ENCODE peak calls at places on chromosomes 7 and 10, in eight cellular contexts. A is T-helper 2 cell; F is H7; V is aorta; L is left cardiac atrium; E is activated CD4-positive, alpha-beta T cell treated with anti-CD3 and anti-CD28 coated beads for 48 hours; W is hypothalamus; D is NCI-H1105. K is an unnamed sample.

GRCh38 chr7:11373546-11374142 is 400.0 kb downstream of the PHF14 start:
- DNase-seq in A (no peak), F (no peak), V (no peak), L (no peak), E (no peak), W (no peak), D (peak), K (peak)

GRCh38 chr10:28969413-28969812 is 292.1 kb downstream of the BAMBI start:
- DNase-seq in A (no peak), F (no peak), V (no peak), L (no peak), E (no peak), W (no peak), D (no peak), K (no peak)

GRCh38 chr7:4015996-4016395 is 666.1 kb upstream of the FOXK1 start:
- DNase-seq in A (no peak), F (no peak), V (no peak), L (no peak), E (no peak), W (no peak), D (no peak), K (no peak)

GRCh38 chr10:104819731-104820130 is 178.6 kb downstream of the SORCS3 start:
- DNase-seq in A (no peak), F (no peak), V (no peak), L (no peak), E (no peak), W (no peak), D (no peak), K (no peak)

GRCh38 chr7:99142727-99143521 is 984 bp downstream of the SMURF1 start:
- DNase-seq in A (peak), F (peak), V (peak), L (peak), E (peak), W (peak), D (peak), K (peak)

GRCh38 chr10:32121648-32122047 is 65.4 kb upstream of the KIF5B start:
- DNase-seq in A (no peak), F (no peak), V (no peak), L (no peak), E (no peak), W (no peak), D (no peak), K (no peak)

GRCh38 chr10:114772496-114773196 is 48.9 kb upstream of the FHIP2A start:
- DNase-seq in A (no peak), F (no peak), V (no peak), L (no peak), E (no peak), W (no peak), D (no peak), K (no peak)

GRCh38 chr7:149296368-149296767 is 34.4 kb downstream of the ZNF783 start:
- DNase-seq in A (no peak), F (peak), V (no peak), L (no peak), E (no peak), W (no peak), D (no peak), K (no peak)

GRCh38 chr10:124473070-124473469 is 11.4 kb downstream of the LHPP start:
- DNase-seq in A (no peak), F (no peak), V (no peak), L (no peak), E (no peak), W (no peak), D (no peak), K (no peak)

GRCh38 chr7:369981-370621 is 80.1 kb downstream of the FOXL3 start:
- DNase-seq in A (no peak), F (peak), V (peak), L (peak), E (no peak), W (no peak), D (no peak), K (no peak)

GRCh38 chr10:118547282-118547681 is 48.2 kb downstream of the PRLHR start:
- DNase-seq in A (no peak), F (no peak), V (no peak), L (no peak), E (no peak), W (no peak), D (no peak), K (no peak)

GRCh38 chr7:37284805-37285211 is 163.9 kb downstream of the ELMO1 start:
- DNase-seq in A (peak), F (peak), V (peak), L (peak), E (peak), W (no peak), D (peak), K (peak)

K was measured in left kidney.